ENCODE peak calls at places on chromosomes 12 and 14, in five cellular contexts. M is endothelial cell of umbilical vein, J is tibial artery, L is fibroblast of pulmonary artery, U is IMR-90. A is an unnamed sample.

GRCh38 chr12:94174576-94174975 is 26.2 kb downstream of the PLXNC1 start:
- DNase-seq in L (no peak), M (no peak), U (no peak), J (no peak), A (no peak)

GRCh38 chr14:101839236-101839635 is 77.7 kb downstream of the PPP2R5C start:
- DNase-seq in U (no peak), J (no peak), L (no peak), M (no peak), A (no peak)

GRCh38 chr12:75550401-75550851 is 39.0 kb upstream of the KRR1 start:
- DNase-seq in L (peak), J (no peak), M (peak), U (peak), A (no peak)

GRCh38 chr12:19012965-19013364 is 116.6 kb upstream of the PLEKHA5 start:
- DNase-seq in J (no peak), M (peak), L (no peak), U (no peak), A (no peak)

GRCh38 chr12:49261726-49262125 is 3.2 kb upstream of the TUBA1C start:
- DNase-seq in L (no peak), M (no peak), U (peak), J (no peak), A (peak)

GRCh38 chr12:116694653-116695463 is 43.0 kb downstream of the SPRING1 start:
- DNase-seq in L (no peak), J (no peak), U (no peak), M (no peak), A (no peak)

GRCh38 chr12:25852792-25853191 is 105.7 kb upstream of the RASSF8 start:
- DNase-seq in M (no peak), J (no peak), L (peak), U (peak), A (peak)

GRCh38 chr12:92326877-92327276 is 181.2 kb upstream of the BTG1 start:
- DNase-seq in J (no peak), M (no peak), U (no peak), L (no peak), A (no peak)

GRCh38 chr14:56590535-56590951 is 10.9 kb downstream of the TMEM260 start:
- DNase-seq in J (no peak), M (no peak), U (no peak), L (no peak), A (no peak)

GRCh38 chr14:68279777-68280233 is 460.2 kb downstream of the RAD51B start:
- DNase-seq in J (no peak), L (no peak), U (no peak), M (no peak), A (no peak)

GRCh38 chr12:65993173-65993572 is 137.4 kb downstream of the LLPH start:
- DNase-seq in U (no peak), M (no peak), L (no peak), J (no peak), A (no peak)

GRCh38 chr12:65994318-65994717 is 136.2 kb downstream of the LLPH start:
- DNase-seq in M (no peak), U (no peak), J (no peak), L (no peak), A (no peak)

GRCh38 chr12:65988596-65988995 is 142.0 kb downstream of the LLPH start:
- DNase-seq in J (no peak), U (no peak), L (no peak), M (no peak), A (no peak)

GRCh38 chr12:65986047-65986446 is 144.5 kb downstream of the LLPH start:
- DNase-seq in J (no peak), L (peak), M (peak), U (no peak), A (no peak)

DNA sequence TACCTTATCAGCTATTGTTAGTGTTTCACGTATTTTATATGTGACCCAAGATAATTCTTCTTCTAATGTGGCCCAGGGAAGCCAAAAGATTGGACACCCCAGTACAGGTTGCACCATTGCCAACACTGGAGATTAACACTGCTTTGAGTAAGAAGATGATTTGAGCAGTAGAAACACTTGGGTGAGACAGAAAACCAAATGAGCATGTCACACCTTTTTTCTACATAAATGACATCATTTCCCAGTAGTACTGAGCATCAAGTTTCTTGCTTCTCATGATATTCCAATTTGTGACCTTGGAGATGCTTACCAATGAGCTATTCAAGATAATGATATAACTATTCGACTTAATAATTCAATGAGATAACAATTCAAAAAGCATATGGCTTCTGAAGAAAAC is 140.0 kb downstream of the LLPH start:
- DNase-seq in M (no peak), J (no peak), U (no peak), L (no peak), A (no peak)
- TF ChIP-seq CTCF in M (no peak), J (no peak), U (no peak), L (no peak), A (no peak)

GRCh38 chr14:100165825-100166520 is 6.5 kb upstream of the DEGS2 start:
- DNase-seq in J (no peak), U (no peak), M (no peak), L (no peak), A (no peak)
- H3K4me3 ChIP-seq in J (peak), U (no peak), M (no peak), L (no peak), A (no peak)

DNA sequence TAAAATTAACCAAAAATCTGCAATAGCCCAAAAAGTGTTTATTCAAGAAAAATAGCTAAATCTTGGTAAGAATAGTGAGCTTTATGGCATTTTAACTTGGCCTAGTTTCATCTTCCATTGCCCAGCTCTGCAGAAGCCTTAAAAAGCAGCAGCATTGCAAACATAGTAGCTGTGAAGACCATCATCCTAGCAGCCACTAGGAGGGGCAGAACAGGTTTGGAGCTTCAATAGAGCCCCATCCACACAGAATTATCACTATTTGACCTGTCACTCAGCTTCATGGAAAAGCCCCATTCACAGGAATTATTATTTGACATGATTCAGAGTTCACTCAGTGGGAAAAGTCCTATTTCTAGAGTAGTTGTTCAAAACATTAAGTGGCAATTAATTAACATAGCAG is 7.3 kb downstream of the CLEC14A start:
- DNase-seq in M (no peak), U (no peak), J (no peak), L (no peak), A (no peak)
- TF ChIP-seq CTCF in M (peak), U (peak), J (no peak), L (peak), A (peak)

DNA sequence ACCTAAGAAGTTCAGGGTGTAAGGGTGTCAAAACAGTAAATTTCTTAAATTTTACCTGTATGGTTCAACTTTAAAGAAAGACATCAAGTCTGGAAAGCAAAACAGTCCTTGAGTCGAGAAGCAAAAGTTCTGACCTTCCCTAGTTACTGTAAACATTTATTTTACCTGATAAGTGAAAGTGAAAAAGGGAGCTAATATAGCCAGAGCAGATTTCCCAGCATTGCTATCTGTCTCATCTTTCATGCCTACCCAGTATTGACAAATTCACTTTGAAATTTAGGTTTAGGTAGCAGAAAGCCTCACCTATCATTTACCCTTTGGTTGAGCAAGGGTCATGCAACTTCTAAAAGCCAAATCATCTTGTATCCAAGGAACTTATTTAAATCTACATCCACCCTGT is 24.5 kb downstream of the SLC38A4 start:
- DNase-seq in U (no peak), L (no peak), M (peak), J (no peak), A (no peak)
- H3K4me3 ChIP-seq in U (no peak), L (no peak), M (no peak), J (no peak), A (no peak)